ENCODE peak calls at places on chromosome 17, in five cellular contexts. One of them, this sample, is unnamed.

GRCh38 chr17:35773674-35774425 is 13.2 kb downstream of the C17orf50 start:
- ATAC-seq in left lung: peak
- ATAC-seq in activated CD8-positive, alpha-beta T cell treated with anti-CD3 and anti-CD28 coated beads for 36 hours: no peak
- ATAC-seq in activated CD4-positive, CD25-positive, alpha-beta regulatory T cell treated with anti-CD3 and anti-CD28 coated beads, Interleukin-2, amount 50 U/mL, for 24 hours: no peak
- ATAC-seq in gastrocnemius medialis: no peak
- ATAC-seq in this sample: peak

GRCh38 chr17:3529817-3530741 is 27.5 kb downstream of the TRPV3 start:
- ATAC-seq in left lung: peak
- ATAC-seq in activated CD8-positive, alpha-beta T cell treated with anti-CD3 and anti-CD28 coated beads for 36 hours: no peak
- ATAC-seq in activated CD4-positive, CD25-positive, alpha-beta regulatory T cell treated with anti-CD3 and anti-CD28 coated beads, Interleukin-2, amount 50 U/mL, for 24 hours: no peak
- ATAC-seq in gastrocnemius medialis: peak
- ATAC-seq in this sample: peak

GRCh38 chr17:27466376-27466747 is 10.1 kb downstream of the KSR1 start:
- ATAC-seq in left lung: peak
- ATAC-seq in activated CD8-positive, alpha-beta T cell treated with anti-CD3 and anti-CD28 coated beads for 36 hours: peak
- ATAC-seq in activated CD4-positive, CD25-positive, alpha-beta regulatory T cell treated with anti-CD3 and anti-CD28 coated beads, Interleukin-2, amount 50 U/mL, for 24 hours: peak
- ATAC-seq in gastrocnemius medialis: no peak
- ATAC-seq in this sample: peak

GRCh38 chr17:77916771-77917481 is 41.6 kb upstream of the TNRC6C start:
- ATAC-seq in left lung: peak
- ATAC-seq in activated CD8-positive, alpha-beta T cell treated with anti-CD3 and anti-CD28 coated beads for 36 hours: no peak
- ATAC-seq in activated CD4-positive, CD25-positive, alpha-beta regulatory T cell treated with anti-CD3 and anti-CD28 coated beads, Interleukin-2, amount 50 U/mL, for 24 hours: peak
- ATAC-seq in gastrocnemius medialis: no peak
- ATAC-seq in this sample: peak

GRCh38 chr17:71260366-71260765 is 860.5 kb upstream of the SOX9 start:
- ATAC-seq in left lung: no peak
- ATAC-seq in activated CD8-positive, alpha-beta T cell treated with anti-CD3 and anti-CD28 coated beads for 36 hours: no peak
- ATAC-seq in activated CD4-positive, CD25-positive, alpha-beta regulatory T cell treated with anti-CD3 and anti-CD28 coated beads, Interleukin-2, amount 50 U/mL, for 24 hours: no peak
- ATAC-seq in gastrocnemius medialis: no peak
- ATAC-seq in this sample: no peak

GRCh38 chr17:50312311-50312710 is 33.6 kb upstream of the XYLT2 start:
- ATAC-seq in left lung: no peak
- ATAC-seq in activated CD8-positive, alpha-beta T cell treated with anti-CD3 and anti-CD28 coated beads for 36 hours: no peak
- ATAC-seq in activated CD4-positive, CD25-positive, alpha-beta regulatory T cell treated with anti-CD3 and anti-CD28 coated beads, Interleukin-2, amount 50 U/mL, for 24 hours: no peak
- ATAC-seq in gastrocnemius medialis: no peak
- ATAC-seq in this sample: no peak

GRCh38 chr17:39700148-39700987 is 504 bp downstream of the ERBB2 start:
- ATAC-seq in left lung: peak
- ATAC-seq in activated CD8-positive, alpha-beta T cell treated with anti-CD3 and anti-CD28 coated beads for 36 hours: no peak
- ATAC-seq in activated CD4-positive, CD25-positive, alpha-beta regulatory T cell treated with anti-CD3 and anti-CD28 coated beads, Interleukin-2, amount 50 U/mL, for 24 hours: no peak
- ATAC-seq in gastrocnemius medialis: peak
- ATAC-seq in this sample: peak

GRCh38 chr17:1709403-1709891 is 730 bp downstream of the TLCD2 start:
- ATAC-seq in left lung: peak
- ATAC-seq in activated CD8-positive, alpha-beta T cell treated with anti-CD3 and anti-CD28 coated beads for 36 hours: no peak
- ATAC-seq in activated CD4-positive, CD25-positive, alpha-beta regulatory T cell treated with anti-CD3 and anti-CD28 coated beads, Interleukin-2, amount 50 U/mL, for 24 hours: no peak
- ATAC-seq in gastrocnemius medialis: no peak
- ATAC-seq in this sample: peak

GRCh38 chr17:83086197-83086880 is 6.9 kb downstream of the METRNL start:
- ATAC-seq in left lung: no peak
- ATAC-seq in activated CD8-positive, alpha-beta T cell treated with anti-CD3 and anti-CD28 coated beads for 36 hours: no peak
- ATAC-seq in activated CD4-positive, CD25-positive, alpha-beta regulatory T cell treated with anti-CD3 and anti-CD28 coated beads, Interleukin-2, amount 50 U/mL, for 24 hours: no peak
- ATAC-seq in gastrocnemius medialis: no peak
- ATAC-seq in this sample: no peak

GRCh38 chr17:75549246-75550138 is 24.0 kb downstream of the LLGL2 start:
- ATAC-seq in left lung: peak
- ATAC-seq in activated CD8-positive, alpha-beta T cell treated with anti-CD3 and anti-CD28 coated beads for 36 hours: no peak
- ATAC-seq in activated CD4-positive, CD25-positive, alpha-beta regulatory T cell treated with anti-CD3 and anti-CD28 coated beads, Interleukin-2, amount 50 U/mL, for 24 hours: no peak
- ATAC-seq in gastrocnemius medialis: no peak
- ATAC-seq in this sample: no peak

GRCh38 chr17:60106377-60107059 is 27.8 kb upstream of the HEATR6 start:
- ATAC-seq in left lung: no peak
- ATAC-seq in activated CD8-positive, alpha-beta T cell treated with anti-CD3 and anti-CD28 coated beads for 36 hours: no peak
- ATAC-seq in activated CD4-positive, CD25-positive, alpha-beta regulatory T cell treated with anti-CD3 and anti-CD28 coated beads, Interleukin-2, amount 50 U/mL, for 24 hours: no peak
- ATAC-seq in gastrocnemius medialis: no peak
- ATAC-seq in this sample: no peak

GRCh38 chr17:67289174-67289876 is 44.3 kb upstream of the HELZ start:
- ATAC-seq in left lung: peak
- ATAC-seq in activated CD8-positive, alpha-beta T cell treated with anti-CD3 and anti-CD28 coated beads for 36 hours: no peak
- ATAC-seq in activated CD4-positive, CD25-positive, alpha-beta regulatory T cell treated with anti-CD3 and anti-CD28 coated beads, Interleukin-2, amount 50 U/mL, for 24 hours: no peak
- ATAC-seq in gastrocnemius medialis: peak
- ATAC-seq in this sample: peak

GRCh38 chr17:2122641-2123302 is 67.9 kb downstream of the HIC1 start:
- ATAC-seq in left lung: peak
- ATAC-seq in activated CD8-positive, alpha-beta T cell treated with anti-CD3 and anti-CD28 coated beads for 36 hours: no peak
- ATAC-seq in activated CD4-positive, CD25-positive, alpha-beta regulatory T cell treated with anti-CD3 and anti-CD28 coated beads, Interleukin-2, amount 50 U/mL, for 24 hours: no peak
- ATAC-seq in gastrocnemius medialis: peak
- ATAC-seq in this sample: peak

GRCh38 chr17:68329331-68329730 is 38.0 kb downstream of the ARSG start:
- ATAC-seq in left lung: no peak
- ATAC-seq in activated CD8-positive, alpha-beta T cell treated with anti-CD3 and anti-CD28 coated beads for 36 hours: no peak
- ATAC-seq in activated CD4-positive, CD25-positive, alpha-beta regulatory T cell treated with anti-CD3 and anti-CD28 coated beads, Interleukin-2, amount 50 U/mL, for 24 hours: no peak
- ATAC-seq in gastrocnemius medialis: no peak
- ATAC-seq in this sample: no peak

GRCh38 chr17:66522591-66523272 is 220.3 kb downstream of the PRKCA start:
- ATAC-seq in left lung: no peak
- ATAC-seq in activated CD8-positive, alpha-beta T cell treated with anti-CD3 and anti-CD28 coated beads for 36 hours: peak
- ATAC-seq in activated CD4-positive, CD25-positive, alpha-beta regulatory T cell treated with anti-CD3 and anti-CD28 coated beads, Interleukin-2, amount 50 U/mL, for 24 hours: no peak
- ATAC-seq in gastrocnemius medialis: peak
- ATAC-seq in this sample: no peak

GRCh38 chr17:3722716-3723115 is 987 bp upstream of the HASPIN start:
- ATAC-seq in left lung: no peak
- ATAC-seq in activated CD8-positive, alpha-beta T cell treated with anti-CD3 and anti-CD28 coated beads for 36 hours: no peak
- ATAC-seq in activated CD4-positive, CD25-positive, alpha-beta regulatory T cell treated with anti-CD3 and anti-CD28 coated beads, Interleukin-2, amount 50 U/mL, for 24 hours: no peak
- ATAC-seq in gastrocnemius medialis: peak
- ATAC-seq in this sample: no peak

GRCh38 chr17:41516147-41516827 is 2.4 kb downstream of the KRT15 start:
- ATAC-seq in left lung: peak
- ATAC-seq in activated CD8-positive, alpha-beta T cell treated with anti-CD3 and anti-CD28 coated beads for 36 hours: no peak
- ATAC-seq in activated CD4-positive, CD25-positive, alpha-beta regulatory T cell treated with anti-CD3 and anti-CD28 coated beads, Interleukin-2, amount 50 U/mL, for 24 hours: no peak
- ATAC-seq in gastrocnemius medialis: no peak
- ATAC-seq in this sample: no peak